ENCODE peak calls at places on chromosomes 2 and 18, in four cellular contexts. One of them, this sample, is unnamed. For H3K4me1 and H3K9me3, the result is how much of the 10 kb centered on the place peaks cover.

GRCh38 chr2:120979398-120979797 is 243.7 kb downstream of the GLI2 start:
- DNase-seq in fibroblast of lung: no peak
- DNase-seq in GM12878: no peak
- DNase-seq in mucosa of descending colon: no peak
- DNase-seq in this sample: no peak

GRCh38 chr2:192749606-192750200 is 555.0 kb upstream of the TMEFF2 start:
- DNase-seq in mucosa of descending colon: no peak
- DNase-seq in fibroblast of lung: peak
- DNase-seq in GM12878: no peak
- DNase-seq in this sample: peak

GRCh38 chr2:238929242-238930081 is 81.6 kb downstream of the TWIST2 start:
- DNase-seq in mucosa of descending colon: no peak
- DNase-seq in GM12878: no peak
- DNase-seq in fibroblast of lung: peak
- DNase-seq in this sample: no peak

GRCh38 chr2:12935226-12935625 is 218.5 kb downstream of the TRIB2 start:
- DNase-seq in fibroblast of lung: peak
- DNase-seq in GM12878: no peak
- DNase-seq in mucosa of descending colon: no peak
- DNase-seq in this sample: no peak

GRCh38 chr18:36296591-36297418 is 708 bp upstream of the FHOD3 start:
- DNase-seq in GM12878: no peak
- DNase-seq in mucosa of descending colon: peak
- DNase-seq in fibroblast of lung: peak
- DNase-seq in this sample: peak

GRCh38 chr18:74328196-74328595 is 12.6 kb downstream of the C18orf63 start:
- DNase-seq in GM12878: no peak
- DNase-seq in mucosa of descending colon: no peak
- DNase-seq in fibroblast of lung: no peak
- DNase-seq in this sample: no peak

GRCh38 chr2:71801969-71802368 is 345.7 kb downstream of the CYP26B1 start:
- DNase-seq in GM12878: no peak
- DNase-seq in mucosa of descending colon: no peak
- DNase-seq in fibroblast of lung: peak
- DNase-seq in this sample: no peak

GRCh38 chr2:63432373-63432772 is 155.9 kb downstream of the WDPCP start:
- DNase-seq in GM12878: no peak
- DNase-seq in fibroblast of lung: peak
- DNase-seq in mucosa of descending colon: no peak
- DNase-seq in this sample: no peak

GRCh38 chr18:58117685-58118403 is 73.8 kb downstream of the NEDD4L start:
- DNase-seq in fibroblast of lung: peak
- DNase-seq in GM12878: no peak
- DNase-seq in mucosa of descending colon: no peak
- DNase-seq in this sample: peak

GRCh38 chr18:9520666-9521065 is 45.4 kb downstream of the RALBP1 start:
- DNase-seq in mucosa of descending colon: no peak
- DNase-seq in fibroblast of lung: peak
- DNase-seq in GM12878: no peak
- DNase-seq in this sample: no peak

GRCh38 chr2:211351998-211352397 is 795.6 kb downstream of the CPS1 start:
- DNase-seq in mucosa of descending colon: no peak
- DNase-seq in GM12878: no peak
- DNase-seq in fibroblast of lung: peak
- DNase-seq in this sample: no peak

GRCh38 chr18:70442933-70443332 is 154.1 kb downstream of the SOCS6 start:
- DNase-seq in mucosa of descending colon: no peak
- DNase-seq in GM12878: no peak
- DNase-seq in fibroblast of lung: peak
- DNase-seq in this sample: no peak

GRCh38 chr2:159807183-159808037 is 9.4 kb upstream of the CD302 start:
- DNase-seq in fibroblast of lung: peak
- DNase-seq in mucosa of descending colon: no peak
- DNase-seq in GM12878: no peak
- DNase-seq in this sample: peak

GRCh38 chr2:177767768-177768167 is 304.8 kb downstream of the PDE11A start:
- DNase-seq in fibroblast of lung: no peak
- DNase-seq in GM12878: no peak
- DNase-seq in mucosa of descending colon: no peak
- DNase-seq in this sample: no peak

GRCh38 chr2:55112229-55113016 is 62.2 kb upstream of the RTN4 start:
- DNase-seq in fibroblast of lung: peak
- DNase-seq in mucosa of descending colon: peak
- DNase-seq in GM12878: no peak
- DNase-seq in this sample: no peak

GRCh38 chr2:118089015-118089800 is 937 bp downstream of the INSIG2 start:
- DNase-seq in mucosa of descending colon: no peak
- DNase-seq in fibroblast of lung: peak
- DNase-seq in GM12878: no peak
- DNase-seq in this sample: no peak

DNA sequence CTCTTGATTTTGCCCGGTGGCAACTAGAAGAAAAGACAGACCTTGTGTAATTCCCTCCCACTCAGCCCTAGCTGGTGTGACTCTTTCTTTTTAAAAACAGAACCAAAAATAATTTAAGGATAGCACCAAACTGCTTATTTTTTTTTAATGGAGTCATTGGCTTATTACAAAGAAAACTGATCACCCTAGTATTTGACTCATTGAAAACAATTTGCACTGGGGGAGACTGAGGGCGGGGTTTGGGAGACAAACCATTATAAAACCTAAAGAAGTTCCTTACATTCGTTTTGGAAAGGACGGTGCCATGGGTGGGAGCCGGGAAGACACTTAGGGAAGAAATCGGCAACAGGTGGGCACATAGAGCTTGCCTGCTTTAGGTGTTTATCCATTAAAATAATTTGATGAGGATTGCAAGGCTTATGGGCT is 2.5 kb downstream of the PAX3 start:
- DNase-seq in fibroblast of lung: peak
- DNase-seq in mucosa of descending colon: no peak
- DNase-seq in GM12878: no peak
- DNase-seq in this sample: no peak
- H3K4me1 ChIP-seq in fibroblast of lung: under half
- H3K4me1 ChIP-seq in mucosa of descending colon: under half
- H3K4me1 ChIP-seq in GM12878: under half
- H3K4me1 ChIP-seq in this sample: under half

GRCh38 chr2:7801212-7801611 is 880.6 kb upstream of the ID2 start:
- DNase-seq in GM12878: no peak
- DNase-seq in mucosa of descending colon: no peak
- DNase-seq in fibroblast of lung: no peak
- DNase-seq in this sample: no peak

DNA sequence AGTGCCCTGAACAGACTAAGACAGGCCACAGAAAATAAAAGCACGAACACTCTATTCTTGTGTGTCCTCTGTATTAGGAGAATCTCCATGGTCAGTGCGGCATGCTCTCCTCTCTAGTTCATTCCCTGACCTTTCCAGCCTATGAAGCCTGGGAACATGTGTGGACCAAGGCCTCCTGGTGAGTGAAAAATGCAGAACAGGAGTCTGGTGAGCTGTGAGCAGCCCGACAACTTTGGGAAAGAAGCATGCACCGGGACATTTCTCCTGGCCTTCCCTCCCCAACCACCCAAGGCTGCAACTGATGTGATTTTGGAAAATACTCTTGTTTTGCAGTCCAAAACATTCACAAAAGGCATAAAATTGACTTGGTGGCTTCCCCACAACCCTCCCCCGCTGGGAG is 878.3 kb upstream of the ID2 start:
- DNase-seq in mucosa of descending colon: no peak
- DNase-seq in GM12878: no peak
- DNase-seq in fibroblast of lung: no peak
- DNase-seq in this sample: no peak
- H3K9me3 ChIP-seq in mucosa of descending colon: under half
- H3K9me3 ChIP-seq in GM12878: under half
- H3K9me3 ChIP-seq in fibroblast of lung: under half
- H3K9me3 ChIP-seq in this sample: under half

GRCh38 chr18:48453330-48454063 is 44.3 kb upstream of the ZBTB7C start:
- DNase-seq in fibroblast of lung: no peak
- DNase-seq in GM12878: no peak
- DNase-seq in mucosa of descending colon: no peak
- DNase-seq in this sample: no peak
- H3K4me1 ChIP-seq in fibroblast of lung: under half
- H3K4me1 ChIP-seq in GM12878: under half
- H3K4me1 ChIP-seq in mucosa of descending colon: under half
- H3K4me1 ChIP-seq in this sample: under half

DNA sequence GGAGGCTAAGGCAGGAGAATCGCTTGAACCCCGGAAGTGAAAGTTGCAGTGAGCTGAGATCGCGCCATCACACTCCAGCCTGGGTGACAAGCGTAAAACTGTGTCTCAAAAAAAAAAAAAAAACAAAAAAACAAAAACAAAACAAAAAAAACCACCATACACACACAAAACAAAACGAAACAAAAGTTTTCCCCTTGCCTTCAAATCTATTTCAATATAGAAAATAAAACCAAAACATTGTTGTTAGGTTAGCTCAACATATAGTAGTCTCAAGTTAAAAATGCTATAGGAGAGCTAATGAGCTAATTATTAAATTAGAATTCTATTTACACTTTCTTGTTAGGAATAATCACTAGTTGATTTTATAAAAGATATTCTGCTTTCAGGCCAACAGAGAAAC is 43.3 kb downstream of the FBXO11 start:
- DNase-seq in mucosa of descending colon: no peak
- DNase-seq in GM12878: no peak
- DNase-seq in fibroblast of lung: no peak
- DNase-seq in this sample: no peak
- H3K9me3 ChIP-seq in mucosa of descending colon: under half
- H3K9me3 ChIP-seq in GM12878: under half
- H3K9me3 ChIP-seq in fibroblast of lung: under half
- H3K9me3 ChIP-seq in this sample: under half

GRCh38 chr2:173940208-173941020 is 24.8 kb downstream of the SP3 start:
- DNase-seq in mucosa of descending colon: no peak
- DNase-seq in GM12878: no peak
- DNase-seq in fibroblast of lung: no peak
- DNase-seq in this sample: no peak

GRCh38 chr2:173935305-173935704 is 29.9 kb downstream of the SP3 start:
- DNase-seq in fibroblast of lung: no peak
- DNase-seq in mucosa of descending colon: no peak
- DNase-seq in GM12878: no peak
- DNase-seq in this sample: no peak

GRCh38 chr2:173934895-173935294 is 30.3 kb downstream of the SP3 start:
- DNase-seq in mucosa of descending colon: no peak
- DNase-seq in fibroblast of lung: peak
- DNase-seq in GM12878: no peak
- DNase-seq in this sample: no peak

GRCh38 chr2:173941567-173941966 is 23.6 kb downstream of the SP3 start:
- DNase-seq in mucosa of descending colon: no peak
- DNase-seq in fibroblast of lung: no peak
- DNase-seq in GM12878: no peak
- DNase-seq in this sample: no peak

DNA sequence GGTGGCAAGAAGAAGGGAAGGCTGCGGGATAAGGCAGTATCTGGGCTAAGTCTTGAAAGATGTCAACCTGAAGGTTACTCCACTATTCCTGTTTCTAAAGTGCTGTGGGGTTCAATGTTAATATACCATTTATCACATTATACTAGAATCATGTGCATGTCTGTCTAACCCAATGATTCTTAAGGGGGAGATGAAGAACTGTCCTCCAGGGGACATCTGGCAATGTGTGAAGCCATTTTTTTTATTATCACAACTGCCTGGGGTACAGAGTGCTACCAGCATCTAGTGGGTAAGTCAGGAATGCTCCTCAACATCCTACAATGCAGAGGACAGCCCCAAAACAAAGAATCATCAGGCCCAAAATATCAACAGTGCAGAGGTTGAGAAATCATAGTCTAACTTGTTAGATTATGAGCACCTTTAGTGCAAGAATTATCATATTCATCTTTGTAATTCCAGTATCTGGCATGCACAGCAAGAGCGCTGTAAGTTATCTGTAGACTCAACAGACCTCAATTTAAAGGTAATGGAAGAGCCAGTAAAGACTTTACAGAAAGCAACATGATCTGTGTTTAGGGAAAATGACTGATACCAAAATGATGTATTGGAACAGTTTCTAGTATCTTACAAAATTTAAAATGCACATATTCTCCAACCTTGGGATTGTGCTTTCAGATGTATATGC is 26.3 kb downstream of the SP3 start:
- DNase-seq in mucosa of descending colon: no peak
- DNase-seq in fibroblast of lung: no peak
- DNase-seq in GM12878: no peak
- DNase-seq in this sample: no peak
- H3K4me1 ChIP-seq in mucosa of descending colon: under half
- H3K4me1 ChIP-seq in fibroblast of lung: under half
- H3K4me1 ChIP-seq in GM12878: under half
- H3K4me1 ChIP-seq in this sample: under half

DNA sequence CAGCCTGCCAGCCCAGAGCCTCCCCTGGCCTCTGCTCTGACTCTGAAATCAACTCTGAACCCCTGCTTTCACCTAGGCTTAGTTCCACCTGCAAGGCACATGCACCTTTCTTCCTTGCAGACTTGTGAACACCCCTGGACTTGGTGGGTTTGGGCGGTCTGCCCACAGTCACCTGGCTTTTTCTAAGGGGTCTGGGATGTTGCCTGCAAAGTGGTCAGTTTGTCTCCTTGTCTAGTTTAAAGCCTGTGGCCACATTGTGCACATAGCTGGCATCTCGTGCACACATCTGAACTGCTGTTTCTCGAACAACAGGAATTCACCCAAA is 108.6 kb downstream of the TMEM18 start:
- DNase-seq in fibroblast of lung: no peak
- DNase-seq in GM12878: no peak
- DNase-seq in mucosa of descending colon: no peak
- DNase-seq in this sample: no peak
- H3K9me3 ChIP-seq in fibroblast of lung: under half
- H3K9me3 ChIP-seq in GM12878: under half
- H3K9me3 ChIP-seq in mucosa of descending colon: under half
- H3K9me3 ChIP-seq in this sample: under half

GRCh38 chr2:42186945-42187632 is 17.9 kb downstream of the EML4 start:
- DNase-seq in mucosa of descending colon: no peak
- DNase-seq in fibroblast of lung: no peak
- DNase-seq in GM12878: no peak
- DNase-seq in this sample: no peak
- H3K4me1 ChIP-seq in mucosa of descending colon: under half
- H3K4me1 ChIP-seq in fibroblast of lung: under half
- H3K4me1 ChIP-seq in GM12878: under half
- H3K4me1 ChIP-seq in this sample: half or more

DNA sequence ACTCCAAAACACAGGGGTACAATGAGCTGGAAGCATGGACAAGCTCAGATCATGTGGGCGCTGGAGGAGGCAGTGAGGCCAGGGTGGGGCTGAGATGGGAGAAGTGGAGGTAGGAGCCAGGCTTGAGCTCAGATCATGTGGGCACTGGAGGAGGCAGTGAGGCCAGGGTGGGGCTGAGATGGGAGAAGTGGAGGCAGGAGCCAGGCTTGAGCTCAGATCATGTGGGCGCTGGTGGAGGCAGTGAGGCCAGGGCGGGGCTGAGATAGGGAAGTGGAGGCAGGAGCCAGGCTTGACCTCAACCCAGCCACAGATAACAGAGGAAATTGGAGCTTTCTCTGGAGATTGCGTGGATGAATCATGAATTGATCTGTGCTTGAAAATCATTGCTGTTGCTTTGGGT is 48.3 kb upstream of the TMEM18 start:
- DNase-seq in GM12878: no peak
- DNase-seq in mucosa of descending colon: no peak
- DNase-seq in fibroblast of lung: no peak
- DNase-seq in this sample: no peak
- H3K9me3 ChIP-seq in GM12878: under half
- H3K9me3 ChIP-seq in mucosa of descending colon: under half
- H3K9me3 ChIP-seq in fibroblast of lung: under half
- H3K9me3 ChIP-seq in this sample: under half

This sample was measured in Caco-2.